ENCODE peak calls at places on chromosomes 4 and X, in four cellular contexts. C, Q, R and G are unnamed samples.

GRCh38 chr4:154164931-154165839 is 326.4 kb downstream of the DCHS2 start:
- DNase-seq in R (peak; percentile 69), C (peak; percentile 77), Q (no peak), G (no peak)

GRCh38 chr4:38162240-38162784 is 202.1 kb downstream of the PTTG2 start:
- DNase-seq in R (no peak), Q (no peak), C (peak; percentile 94), G (peak; percentile 88)

GRCh38 chrX:129736491-129736890 is 2.3 kb upstream of the XPNPEP2 start:
- DNase-seq in C (no peak), Q (no peak), R (no peak), G (no peak)

GRCh38 chr4:10554694-10555093 is 97.5 kb upstream of the ZNF518B start:
- DNase-seq in Q (peak; percentile 60), C (peak; percentile 59), R (peak; percentile 31), G (peak; percentile 67)

GRCh38 chr4:187612211-187612780 is 383.3 kb upstream of the ZFP42 start:
- DNase-seq in C (peak; percentile 22), R (no peak), Q (no peak), G (no peak)

GRCh38 chr4:88828846-88829245 is 131.2 kb upstream of the NAP1L5 start:
- DNase-seq in C (peak; percentile 7), Q (no peak), R (no peak), G (no peak)

GRCh38 chr4:89906316-89906715 is 11.7 kb downstream of the MMRN1 start:
- DNase-seq in C (no peak), Q (no peak), R (no peak), G (no peak)

GRCh38 chr4:14167876-14168510 is 540.5 kb upstream of the BOD1L1 start:
- DNase-seq in Q (no peak), R (no peak), C (peak; percentile 45), G (no peak)

GRCh38 chrX:46791927-46792825 is 33.3 kb upstream of the SLC9A7 start:
- DNase-seq in R (peak; percentile 68), Q (no peak), C (peak; percentile 92), G (peak; percentile 84)
- TF ChIP-seq FOS in R (no peak), Q (no peak), C (peak; percentile 46), G (peak; percentile 69)

GRCh38 chr4:15427715-15428114 is at the start of gene C1QTNF7:
- DNase-seq in R (no peak), C (no peak), Q (no peak), G (no peak)
- TF ChIP-seq FOS in R (no peak), C (no peak), Q (no peak), G (no peak)

DNA sequence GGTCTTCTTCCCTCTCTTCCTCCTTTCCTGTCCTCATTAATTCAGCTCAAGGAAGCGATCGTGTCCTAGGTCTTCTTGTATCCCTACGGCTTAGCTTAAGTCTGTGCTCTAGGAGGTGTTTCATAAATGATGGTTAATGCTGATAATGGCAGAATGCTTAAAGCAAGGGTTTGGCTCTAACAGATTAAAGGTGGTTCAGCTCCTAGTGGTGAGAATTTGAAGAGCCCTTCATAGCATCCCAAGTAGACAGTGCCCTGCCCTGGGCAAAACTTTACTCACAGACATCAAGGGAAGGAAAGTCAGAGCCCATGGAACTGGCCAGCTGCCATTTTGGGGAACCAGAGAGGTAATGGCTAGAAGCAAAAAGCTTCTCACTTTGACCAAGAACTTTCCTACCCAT is 47.0 kb upstream of the PGRMC1 start:
- DNase-seq in C (no peak), Q (peak; percentile 6), R (no peak), G (no peak)
- TF ChIP-seq FOS in C (no peak), Q (no peak), R (no peak), G (no peak)

GRCh38 chrX:154804957-154805695 is at the start of gene MPP1:
- DNase-seq in Q (peak; percentile 88), R (peak; percentile 36), C (peak; percentile 66), G (peak; percentile 81)
- TF ChIP-seq FOS in Q (no peak), R (no peak), C (no peak), G (no peak)

GRCh38 chr4:149752729-149753128 is 62.9 kb downstream of the IQCM start:
- DNase-seq in C (no peak), R (no peak), Q (no peak), G (no peak)

GRCh38 chr4:149755969-149756368 is 59.7 kb downstream of the IQCM start:
- DNase-seq in R (no peak), C (no peak), Q (no peak), G (no peak)

GRCh38 chr4:149754526-149754925 is 61.1 kb downstream of the IQCM start:
- DNase-seq in C (peak; percentile 70), R (no peak), Q (no peak), G (no peak)

GRCh38 chr4:149749769-149750168 is 65.9 kb downstream of the IQCM start:
- DNase-seq in C (peak; percentile 1), R (no peak), Q (no peak), G (no peak)

GRCh38 chr4:149751174-149751573 is 64.5 kb downstream of the IQCM start:
- DNase-seq in Q (no peak), R (no peak), C (no peak), G (no peak)
- TF ChIP-seq FOS in Q (no peak), R (no peak), C (no peak), G (no peak)

GRCh38 chr4:57374866-57375595 is 264.8 kb upstream of the IGFBP7 start:
- DNase-seq in C (peak; percentile 16), Q (no peak), R (no peak), G (no peak)

GRCh38 chr4:57373971-57374370 is 263.8 kb upstream of the IGFBP7 start:
- DNase-seq in Q (no peak), R (no peak), C (no peak), G (no peak)

DNA sequence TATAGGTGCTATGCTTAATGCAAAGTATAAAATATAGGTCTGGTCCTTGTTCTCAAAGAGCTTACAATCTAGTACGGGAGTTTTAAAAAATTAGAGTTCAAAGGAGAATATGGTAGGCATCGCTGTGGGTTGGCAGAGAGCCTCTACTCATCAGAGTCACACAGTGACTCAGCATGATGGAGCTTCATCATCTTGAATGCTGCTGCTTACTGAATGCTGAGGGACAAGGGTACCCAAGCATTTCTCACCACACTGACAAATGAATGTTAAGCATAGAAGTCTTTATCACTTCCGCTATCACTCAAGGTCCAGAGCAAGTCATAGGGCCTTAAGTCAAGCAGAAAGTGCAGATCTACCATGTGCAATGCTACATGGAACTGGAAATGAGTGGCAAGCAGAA is 268.6 kb upstream of the IGFBP7 start:
- DNase-seq in Q (no peak), R (no peak), C (peak; percentile 2), G (no peak)
- TF ChIP-seq FOS in Q (no peak), R (no peak), C (no peak), G (no peak)

GRCh38 chrX:77446029-77446585 is 1.1 kb upstream of the FGF16 start:
- DNase-seq in C (no peak), Q (no peak), R (no peak), G (peak; percentile 86)
- TF ChIP-seq FOS in C (no peak), Q (no peak), R (no peak), G (no peak)

GRCh38 chr4:82785248-82786003 is 13.2 kb downstream of the SCD5 start:
- DNase-seq in Q (no peak), C (peak; percentile 88), R (no peak), G (peak; percentile 98)
- TF ChIP-seq FOS in Q (no peak), C (peak; percentile 76), R (no peak), G (peak; percentile 98)

GRCh38 chr4:118268780-118269179 is 84.0 kb downstream of the PRSS12 start:
- DNase-seq in R (no peak), Q (no peak), C (no peak), G (no peak)

GRCh38 chr4:118273642-118274041 is 79.2 kb downstream of the PRSS12 start:
- DNase-seq in R (no peak), C (no peak), Q (no peak), G (no peak)

GRCh38 chr4:118271788-118272187 is 81.0 kb downstream of the PRSS12 start:
- DNase-seq in C (no peak), Q (no peak), R (no peak), G (no peak)

GRCh38 chr4:118265312-118266144 is 87.3 kb downstream of the PRSS12 start:
- DNase-seq in C (no peak), R (no peak), Q (no peak), G (no peak)

DNA sequence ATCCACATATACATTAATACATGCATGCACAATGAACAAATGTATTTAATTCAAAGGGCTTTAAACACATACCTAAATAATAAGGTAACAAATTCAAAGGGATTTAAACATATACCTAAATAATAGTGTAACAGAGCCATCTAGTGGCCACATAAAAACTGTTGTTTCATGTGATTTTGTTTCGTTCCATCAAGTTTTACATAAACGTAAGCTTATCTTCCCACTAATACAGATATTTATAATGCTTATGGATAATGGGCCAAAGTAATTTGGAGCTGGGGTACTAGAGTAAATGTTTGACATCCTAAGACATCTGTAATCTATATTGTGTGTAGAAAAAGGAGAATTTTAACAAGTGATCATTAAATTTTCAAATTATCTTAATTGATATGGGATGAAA is 82.3 kb downstream of the PRSS12 start:
- DNase-seq in R (no peak), C (peak; percentile 66), Q (no peak), G (peak; percentile 63)
- TF ChIP-seq FOS in R (no peak), C (no peak), Q (no peak), G (no peak)